ENCODE peak calls at places on chromosomes 7 and 10, in nine cellular contexts. J is Calu3, R is cardiac fibroblast, U is prostate gland, F is neural crest cell, Z is WTC11, E is upper lobe of left lung, X is brain microvascular endothelial cell, H is ovary. V is an unnamed sample.

GRCh38 chr10:91452063-91452462 is 41.9 kb downstream of the HECTD2 start:
- DNase-seq in J (no peak), R (no peak), U (no peak), F (no peak), Z (no peak), E (no peak), X (no peak), H (no peak), V (no peak)

GRCh38 chr10:102418612-102419560 is at the start of gene PSD:
- DNase-seq in J (no peak), R (no peak), U (no peak), F (peak), Z (peak), E (no peak), X (no peak), H (peak), V (no peak)

GRCh38 chr7:5429253-5429856 is 5.7 kb upstream of the TNRC18 start:
- DNase-seq in J (peak), R (peak), U (no peak), F (no peak), Z (peak), E (peak), X (no peak), H (peak), V (no peak)

GRCh38 chr7:2876031-2876862 is 32.1 kb upstream of the GNA12 start:
- DNase-seq in J (peak), R (peak), U (no peak), F (no peak), Z (no peak), E (no peak), X (peak), H (no peak), V (no peak)

GRCh38 chr10:59976909-59977308 is 70.6 kb upstream of the CCDC6 start:
- DNase-seq in J (no peak), R (no peak), U (no peak), F (no peak), Z (no peak), E (no peak), X (no peak), H (no peak), V (no peak)

GRCh38 chr7:33339074-33339805 is 209.9 kb downstream of the BBS9 start:
- DNase-seq in J (no peak), R (no peak), U (no peak), F (no peak), Z (no peak), E (peak), X (no peak), H (no peak), V (no peak)

GRCh38 chr10:127755758-127756157 is 18.8 kb downstream of the FOXI2 start:
- DNase-seq in J (no peak), R (no peak), U (no peak), F (no peak), Z (no peak), E (peak), X (no peak), H (no peak), V (no peak)

GRCh38 chr10:30747633-30748032 is 118.1 kb upstream of the LYZL2 start:
- DNase-seq in J (no peak), R (no peak), U (no peak), F (no peak), Z (no peak), E (no peak), X (peak), H (no peak), V (no peak)

GRCh38 chr10:90751107-90751997 is 106.5 kb downstream of the HTR7 start:
- DNase-seq in J (peak), R (peak), U (peak), F (peak), Z (peak), E (peak), X (peak), H (no peak), V (no peak)

GRCh38 chr7:80916770-80917681 is 1.8 kb downstream of the SEMA3C start:
- DNase-seq in J (no peak), R (peak), U (no peak), F (no peak), Z (no peak), E (no peak), X (peak), H (no peak), V (no peak)

GRCh38 chr7:45033261-45033930 is 33.4 kb downstream of the CCM2 start:
- DNase-seq in J (no peak), R (no peak), U (no peak), F (no peak), Z (no peak), E (no peak), X (peak), H (no peak), V (no peak)

GRCh38 chr7:11524476-11525398 is 307.3 kb downstream of the THSD7A start:
- DNase-seq in J (no peak), R (no peak), U (no peak), F (no peak), Z (no peak), E (no peak), X (no peak), H (no peak), V (no peak)

GRCh38 chr7:120985130-120985758 is 3.3 kb upstream of the CPED1 start:
- DNase-seq in J (no peak), R (no peak), U (no peak), F (no peak), Z (no peak), E (no peak), X (no peak), H (no peak), V (no peak)

GRCh38 chr7:159030490-159031134 is 114.1 kb downstream of the VIPR2 start:
- DNase-seq in J (peak), R (peak), U (no peak), F (peak), Z (peak), E (peak), X (peak), H (peak), V (peak)

GRCh38 chr10:1127629-1128028 is 71.4 kb downstream of the WDR37 start:
- DNase-seq in J (no peak), R (no peak), U (no peak), F (no peak), Z (no peak), E (no peak), X (no peak), H (no peak), V (no peak)

GRCh38 chr10:88207121-88207546 is 343.7 kb downstream of the PTEN start:
- DNase-seq in J (no peak), R (no peak), U (no peak), F (no peak), Z (no peak), E (no peak), X (no peak), H (no peak), V (no peak)

GRCh38 chr7:129191272-129191671 is 2.8 kb downstream of the SMO start:
- DNase-seq in J (no peak), R (no peak), U (no peak), F (no peak), Z (no peak), E (no peak), X (no peak), H (no peak), V (no peak)

GRCh38 chr10:59655309-59655708 is 54.3 kb downstream of the SLC16A9 start:
- DNase-seq in J (no peak), R (no peak), U (no peak), F (no peak), Z (no peak), E (no peak), X (no peak), H (no peak), V (no peak)

GRCh38 chr7:151756076-151756731 is 120.7 kb downstream of the PRKAG2 start:
- DNase-seq in J (peak), R (peak), U (no peak), F (no peak), Z (no peak), E (peak), X (peak), H (no peak), V (no peak)

GRCh38 chr7:137547477-137547876 is 203.9 kb upstream of the PTN start:
- DNase-seq in J (no peak), R (no peak), U (no peak), F (no peak), Z (no peak), E (no peak), X (no peak), H (no peak), V (no peak)

GRCh38 chr10:35422236-35422635 is 85.9 kb downstream of the CCNY start:
- DNase-seq in J (no peak), R (no peak), U (no peak), F (no peak), Z (no peak), E (no peak), X (no peak), H (no peak), V (no peak)

DNA sequence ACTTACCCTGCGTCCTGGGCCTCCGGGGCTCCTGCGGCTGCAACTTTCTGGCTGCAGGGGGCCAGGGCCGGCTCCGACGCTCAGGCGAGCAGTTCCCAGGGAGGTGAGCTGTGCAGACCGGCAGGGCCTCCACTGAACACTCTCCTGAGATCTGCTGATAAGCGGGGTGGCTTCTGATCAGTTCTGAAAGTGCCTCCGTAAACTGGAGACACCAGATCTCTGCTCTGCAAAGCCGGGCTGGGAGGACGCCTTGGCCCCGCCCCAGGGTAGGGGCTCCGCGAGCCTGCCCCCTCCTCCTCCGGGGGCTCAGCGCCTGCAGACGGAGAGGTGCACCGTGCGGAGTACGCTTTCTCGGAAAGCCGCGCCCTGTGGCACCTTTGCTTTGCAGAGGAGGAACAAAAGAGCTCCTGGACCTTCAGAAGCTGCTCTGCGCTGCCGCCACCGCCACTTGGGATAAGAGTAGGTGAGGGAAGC is 141.3 kb upstream of the VKORC1L1 start:
- DNase-seq in J (peak), R (peak), U (peak), F (peak), Z (peak), E (peak), X (peak), H (no peak), V (no peak)
- TF ChIP-seq CTCF in J (no peak), R (peak), U (peak), F (peak), Z (no peak), E (peak), X (peak), H (no peak), V (no peak)

GRCh38 chr7:24172859-24173258 is 111.1 kb upstream of the NPY start:
- DNase-seq in J (no peak), R (no peak), U (no peak), F (no peak), Z (no peak), E (no peak), X (no peak), H (no peak), V (no peak)
- TF ChIP-seq CTCF in J (no peak), R (no peak), U (no peak), F (no peak), Z (no peak), E (no peak), X (no peak), H (no peak), V (no peak)

DNA sequence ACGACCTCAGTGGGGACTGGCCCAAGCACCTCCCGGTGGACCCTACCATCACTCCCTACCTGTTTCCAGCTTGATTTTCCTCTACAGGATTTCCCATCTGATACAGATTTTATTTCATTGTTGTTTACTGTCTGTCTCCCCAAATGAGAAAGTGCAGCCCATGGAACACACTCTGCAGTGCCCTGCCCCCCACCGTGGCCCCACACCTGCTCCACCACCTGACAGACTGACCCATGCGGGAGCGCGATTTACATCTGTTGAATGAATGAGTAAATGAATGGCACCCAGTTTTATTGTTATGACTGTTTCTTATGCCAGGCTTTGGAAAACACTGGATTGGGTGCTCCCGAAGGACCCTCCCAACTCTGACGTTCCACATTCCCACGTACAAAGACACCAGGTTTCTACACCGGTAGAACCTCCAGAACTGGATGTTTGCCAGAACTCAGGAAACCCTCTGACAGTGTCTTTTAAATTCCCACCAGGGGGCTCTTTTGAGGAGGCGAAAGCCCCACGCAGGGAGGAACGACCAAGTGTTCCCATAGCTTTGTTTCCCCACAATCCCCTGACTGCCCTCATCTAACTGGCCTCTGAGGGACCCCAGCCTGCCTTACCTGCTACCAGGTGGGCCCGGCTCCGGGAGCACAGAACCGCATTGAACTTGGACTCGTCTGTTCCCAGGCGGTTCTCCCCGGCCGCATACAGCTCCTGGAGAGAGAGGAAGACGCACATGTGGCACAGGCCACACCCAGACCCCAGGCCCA is 29.0 kb downstream of the PLAC9 start:
- DNase-seq in J (no peak), R (peak), U (no peak), F (no peak), Z (no peak), E (no peak), X (no peak), H (no peak), V (no peak)
- TF ChIP-seq CTCF in J (peak), R (no peak), U (no peak), F (peak), Z (peak), E (no peak), X (peak), H (no peak), V (no peak)

DNA sequence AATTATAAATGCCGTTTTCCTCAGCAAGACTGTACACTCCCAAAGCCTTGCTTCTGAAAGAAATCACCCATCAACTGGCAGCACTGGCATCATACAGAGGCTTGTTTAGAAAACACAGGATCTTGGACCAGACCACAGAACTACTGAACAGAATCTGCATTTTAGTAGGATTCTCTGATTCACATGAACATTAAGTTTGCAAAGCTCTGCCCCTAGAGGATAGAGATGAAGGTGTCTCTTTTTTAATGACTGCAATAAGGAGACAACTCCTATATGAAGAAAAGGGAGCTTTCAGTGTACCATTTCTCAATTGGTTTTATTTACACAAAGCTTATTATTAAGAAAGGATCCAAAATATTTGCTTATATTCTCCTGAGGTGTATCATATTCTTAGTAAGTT is 172.7 kb downstream of the AGMO start:
- DNase-seq in J (no peak), R (no peak), U (no peak), F (no peak), Z (no peak), E (no peak), X (no peak), H (no peak), V (no peak)
- TF ChIP-seq CTCF in J (no peak), R (no peak), U (no peak), F (no peak), Z (no peak), E (no peak), X (peak), H (no peak), V (no peak)

GRCh38 chr10:125337510-125337909 is 177.1 kb upstream of the CTBP2 start:
- DNase-seq in J (no peak), R (no peak), U (no peak), F (no peak), Z (peak), E (no peak), X (no peak), H (no peak), V (no peak)
- TF ChIP-seq CTCF in J (no peak), R (peak), U (no peak), F (no peak), Z (no peak), E (no peak), X (no peak), H (no peak), V (no peak)

GRCh38 chr10:79266092-79266491 is 81.2 kb upstream of the PPIF start:
- DNase-seq in J (no peak), R (no peak), U (no peak), F (no peak), Z (no peak), E (no peak), X (no peak), H (no peak), V (no peak)

GRCh38 chr10:79268717-79269116 is 78.6 kb upstream of the PPIF start:
- DNase-seq in J (no peak), R (no peak), U (no peak), F (no peak), Z (no peak), E (no peak), X (no peak), H (no peak), V (no peak)

GRCh38 chr10:79268100-79268670 is 79.1 kb upstream of the PPIF start:
- DNase-seq in J (no peak), R (no peak), U (no peak), F (no peak), Z (no peak), E (no peak), X (peak), H (no peak), V (no peak)

GRCh38 chr10:79266543-79267312 is 80.5 kb upstream of the PPIF start:
- DNase-seq in J (no peak), R (peak), U (no peak), F (no peak), Z (no peak), E (peak), X (peak), H (no peak), V (peak)

DNA sequence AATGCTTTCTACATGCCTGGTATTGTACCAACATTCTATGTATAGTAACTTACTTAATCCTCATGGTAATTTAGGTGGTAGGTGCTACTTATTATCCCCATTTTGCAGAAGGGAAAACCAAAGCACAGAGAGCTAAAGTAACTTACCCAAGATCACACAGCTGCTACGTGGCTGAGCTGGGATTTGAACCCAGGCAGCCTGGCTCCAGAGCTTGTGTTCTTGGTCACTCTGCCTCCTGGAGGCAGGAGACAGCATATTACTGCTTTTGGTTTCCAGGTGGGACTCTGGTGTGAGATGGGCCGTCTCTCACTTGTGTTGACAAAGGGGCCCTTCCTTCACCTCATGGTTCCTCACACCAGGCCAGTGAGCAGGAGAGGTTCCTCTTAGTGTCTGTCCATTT is 79.8 kb upstream of the PPIF start:
- DNase-seq in J (no peak), R (no peak), U (no peak), F (no peak), Z (no peak), E (no peak), X (no peak), H (no peak), V (no peak)
- TF ChIP-seq CTCF in J (no peak), R (no peak), U (no peak), F (no peak), Z (no peak), E (no peak), X (peak), H (no peak), V (no peak)

GRCh38 chr7:112201421-112201820 is 4.8 kb downstream of the DOCK4 start:
- DNase-seq in J (no peak), R (peak), U (no peak), F (no peak), Z (no peak), E (no peak), X (peak), H (no peak), V (no peak)
- TF ChIP-seq CTCF in J (no peak), R (no peak), U (no peak), F (no peak), Z (no peak), E (no peak), X (no peak), H (no peak), V (no peak)

GRCh38 chr7:9657257-9657656 is 1223.8 kb downstream of the NXPH1 start:
- DNase-seq in J (no peak), R (no peak), U (no peak), F (no peak), Z (no peak), E (no peak), X (no peak), H (no peak), V (no peak)
- TF ChIP-seq CTCF in J (peak), R (no peak), U (no peak), F (no peak), Z (no peak), E (no peak), X (peak), H (no peak), V (no peak)

DNA sequence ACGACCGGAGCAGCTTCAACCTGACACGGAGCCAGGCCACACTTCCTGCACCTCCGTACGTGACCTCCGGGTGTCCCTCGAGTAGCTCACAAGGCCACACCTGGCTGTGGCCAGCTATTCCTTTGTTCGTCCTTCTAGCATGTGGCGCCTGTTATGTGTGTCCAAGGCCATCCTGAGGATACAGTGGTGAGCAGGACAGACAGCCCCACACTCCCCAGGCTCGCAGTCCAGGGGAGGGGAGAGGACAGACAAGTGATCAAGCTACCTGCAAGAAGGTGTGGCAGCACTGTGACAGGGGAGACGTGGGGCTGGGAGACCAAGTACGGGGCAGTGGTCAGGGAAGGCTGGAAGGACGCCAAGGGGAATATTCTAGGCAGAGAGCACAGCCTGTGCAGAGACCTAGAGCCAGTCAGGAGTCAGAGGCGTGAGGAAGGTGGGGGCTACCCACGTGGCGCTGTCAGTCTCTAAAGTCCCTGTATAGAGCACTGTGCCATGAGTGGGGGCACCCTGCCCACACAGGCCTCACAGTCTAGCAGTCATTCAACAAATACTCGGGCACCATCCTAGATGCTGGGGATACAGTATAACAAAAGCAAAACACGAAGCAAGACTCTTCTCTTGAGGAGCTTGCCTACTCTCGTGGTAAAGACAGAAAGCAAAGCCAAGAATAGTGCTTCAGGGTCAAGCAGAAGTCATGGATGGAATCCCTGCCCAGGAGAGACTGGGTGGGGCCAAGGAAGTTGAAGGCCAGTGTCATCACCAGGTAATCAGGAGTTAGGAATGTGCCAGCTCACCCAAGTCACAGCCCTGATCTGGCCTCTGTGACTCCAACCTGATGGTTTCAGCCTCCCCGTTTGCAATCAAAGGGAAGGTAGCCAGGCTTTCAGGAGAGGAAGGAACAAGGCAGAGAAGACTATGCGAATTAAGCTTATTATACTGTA is 58.6 kb downstream of the PROSER2 start:
- DNase-seq in J (peak), R (peak), U (no peak), F (no peak), Z (peak), E (no peak), X (no peak), H (no peak), V (no peak)
- TF ChIP-seq CTCF in J (no peak), R (no peak), U (no peak), F (peak), Z (peak), E (peak), X (no peak), H (no peak), V (no peak)

V was measured in natural killer cell.